ENCODE peak calls at places on chromosome 17, in four cellular contexts. K is stimulated activated CD8-positive, alpha-beta memory T cell treated with anti-CD3 and anti-CD28 coated beads, Interleukin-15, amount 100 ng/mL, for 24 hours; Y is HFFc6; W is fibroblast of mammary gland. F is an unnamed sample.

GRCh38 chr17:80053102-80053501 is 16.7 kb downstream of the CCDC40 start:
- DNase-seq in K (no peak), Y (no peak), W (no peak), F (no peak)

GRCh38 chr17:43169561-43170139 is 1.4 kb upstream of the NBR1 start:
- DNase-seq in K (peak), Y (peak), W (peak), F (no peak)

GRCh38 chr17:52606098-52606497 is 447.6 kb upstream of the CA10 start:
- DNase-seq in K (no peak), Y (no peak), W (peak), F (no peak)

GRCh38 chr17:13353590-13353989 is 248.1 kb downstream of the HS3ST3A1 start:
- DNase-seq in K (no peak), Y (peak), W (peak), F (no peak)

GRCh38 chr17:44345497-44346026 is 460 bp downstream of the GRN start:
- DNase-seq in K (no peak), Y (peak), W (peak), F (peak)

GRCh38 chr17:82679586-82680465 is 18.7 kb downstream of the RAB40B start:
- DNase-seq in K (no peak), Y (no peak), W (no peak), F (no peak)

GRCh38 chr17:4073983-4074830 is 68.6 kb downstream of the ZZEF1 start:
- DNase-seq in K (no peak), Y (no peak), W (peak), F (no peak)

GRCh38 chr17:51672058-51672457 is 411.7 kb downstream of the UTP18 start:
- DNase-seq in K (no peak), Y (no peak), W (no peak), F (no peak)

GRCh38 chr17:57986841-57987581 is 1.0 kb downstream of the VEZF1 start:
- DNase-seq in K (no peak), Y (peak), W (peak), F (peak)

GRCh38 chr17:75625813-75626486 is 7.3 kb upstream of the SMIM5 start:
- DNase-seq in K (no peak), Y (no peak), W (peak), F (no peak)

GRCh38 chr17:35242158-35242804 is 591 bp upstream of the SLFN5 start:
- DNase-seq in K (peak), Y (peak), W (peak), F (peak)

GRCh38 chr17:8369944-8370343 is 6.6 kb downstream of the KRABD2 start:
- DNase-seq in K (no peak), Y (no peak), W (no peak), F (no peak)

F was measured in kidney glomerular epithelial cell.